ENCODE peak calls at places on chromosome 10, in ten cellular contexts. O, E, B, A, V, D, T, U, Y and Z are unnamed samples.

GRCh38 chr10:30029890-30030261 is 29.5 kb downstream of the JCAD start:
- DNase-seq in Y (no peak), A (no peak), V (no peak), O (no peak), U (no peak), D (no peak), T (no peak), E (no peak), B (no peak), Z (no peak)

GRCh38 chr10:112716924-112717348 is 233.1 kb upstream of the TCF7L2 start:
- DNase-seq in B (no peak), A (no peak), O (no peak), U (no peak), T (peak; percentile 76), V (peak; percentile 24), Y (no peak), E (no peak), D (no peak), Z (no peak)

GRCh38 chr10:11795101-11795920 is 27.8 kb upstream of the PROSER2 start:
- DNase-seq in B (no peak), Y (no peak), V (no peak), E (no peak), O (no peak), U (no peak), T (no peak), D (no peak), A (no peak), Z (no peak)

GRCh38 chr10:13219685-13220670 is 14.2 kb downstream of the UCMA start:
- DNase-seq in A (peak; percentile 46), E (no peak), B (no peak), O (no peak), Y (no peak), U (peak; percentile 61), T (peak; percentile 4), V (no peak), D (no peak), Z (no peak)

GRCh38 chr10:74922921-74923320 is 96.5 kb downstream of the KAT6B start:
- DNase-seq in U (no peak), D (no peak), V (no peak), B (no peak), Y (no peak), A (no peak), T (peak; percentile 50), O (no peak), E (no peak), Z (no peak)

GRCh38 chr10:52542891-52543290 is 228.8 kb downstream of the DKK1 start:
- DNase-seq in D (no peak), T (peak; percentile 45), E (no peak), O (no peak), V (no peak), U (no peak), B (no peak), Y (no peak), A (no peak), Z (no peak)

GRCh38 chr10:88243847-88244730 is 339.0 kb downstream of the RNLS start:
- DNase-seq in B (no peak), T (peak; percentile 96), E (no peak), O (no peak), Y (no peak), V (peak; percentile 84), A (no peak), U (no peak), D (no peak), Z (no peak)

GRCh38 chr10:60346661-60347060 is 43.0 kb downstream of the ANK3 start:
- DNase-seq in B (no peak), T (no peak), E (peak; percentile 64), Y (no peak), A (no peak), U (no peak), D (no peak), V (no peak), O (no peak), Z (no peak)

GRCh38 chr10:49620841-49621378 is 7.1 kb downstream of the CHAT start:
- DNase-seq in A (no peak), D (no peak), Y (no peak), T (no peak), E (no peak), B (no peak), U (no peak), O (no peak), V (no peak), Z (no peak)

GRCh38 chr10:114246679-114247305 is 7.7 kb downstream of the VWA2 start:
- DNase-seq in U (no peak), B (no peak), V (no peak), E (no peak), T (no peak), O (no peak), A (no peak), D (no peak), Y (no peak), Z (no peak)

GRCh38 chr10:18313626-18314025 is 173.4 kb downstream of the CACNB2 start:
- DNase-seq in T (no peak), V (no peak), A (no peak), D (no peak), O (no peak), Y (no peak), E (no peak), B (no peak), U (no peak), Z (no peak)

GRCh38 chr10:115082521-115082920 is 10.6 kb upstream of the ATRNL1 start:
- DNase-seq in E (no peak), D (no peak), A (no peak), B (peak; percentile 8), T (no peak), V (no peak), Y (no peak), U (no peak), O (no peak), Z (peak; percentile 3)

GRCh38 chr10:28535846-28536245 is 2.9 kb downstream of the WAC start:
- DNase-seq in T (no peak), U (no peak), O (no peak), A (no peak), D (no peak), V (no peak), E (no peak), B (no peak), Y (no peak), Z (no peak)

GRCh38 chr10:102641398-102641797 is 2.9 kb upstream of the TRIM8 start:
- DNase-seq in O (no peak), Y (no peak), E (no peak), B (no peak), V (no peak), T (no peak), U (no peak), D (no peak), A (no peak), Z (no peak)

GRCh38 chr10:24893127-24893526 is 59.3 kb downstream of the PRTFDC1 start:
- DNase-seq in U (no peak), Y (no peak), D (no peak), T (peak; percentile 53), E (no peak), O (no peak), V (no peak), A (no peak), B (no peak), Z (no peak)

GRCh38 chr10:78588194-78588811 is 480.5 kb upstream of the ZMIZ1 start:
- DNase-seq in B (no peak), A (no peak), Y (no peak), D (no peak), U (no peak), T (peak; percentile 99), V (peak; percentile 53), O (no peak), E (no peak), Z (peak; percentile 20)

GRCh38 chr10:91474009-91474408 is 63.9 kb downstream of the HECTD2 start:
- DNase-seq in D (no peak), T (no peak), B (no peak), Y (no peak), A (no peak), V (no peak), E (no peak), U (no peak), O (no peak), Z (no peak)

GRCh38 chr10:108465871-108466641 is 1301.5 kb upstream of the SORCS1 start:
- DNase-seq in T (no peak), U (no peak), D (no peak), Y (no peak), E (no peak), B (no peak), O (no peak), A (peak; percentile 9), V (peak; percentile 50), Z (no peak)

GRCh38 chr10:79387466-79387973 is 40.3 kb downstream of the PPIF start:
- DNase-seq in Y (no peak), V (no peak), B (no peak), O (no peak), D (no peak), A (no peak), E (no peak), T (no peak), U (no peak), Z (no peak)

GRCh38 chr10:69232736-69233135 is 12.6 kb downstream of the HKDC1 start:
- DNase-seq in E (no peak), Y (peak; percentile 14), T (no peak), U (no peak), O (no peak), V (no peak), D (peak; percentile 35), A (no peak), B (no peak), Z (no peak)

GRCh38 chr10:115117301-115117700 is 24.1 kb downstream of the ATRNL1 start:
- DNase-seq in Y (no peak), T (no peak), D (no peak), B (no peak), E (no peak), O (no peak), V (no peak), U (no peak), A (no peak), Z (no peak)

GRCh38 chr10:35635576-35635975 is 6.5 kb downstream of the FZD8 start:
- DNase-seq in V (no peak), B (no peak), T (peak; percentile 88), E (peak; percentile 84), D (no peak), A (no peak), O (no peak), U (peak; percentile 39), Y (peak; percentile 57), Z (no peak)

GRCh38 chr10:33304553-33304952 is 29.9 kb downstream of the NRP1 start:
- DNase-seq in V (no peak), A (no peak), Y (no peak), U (no peak), B (no peak), E (no peak), O (no peak), D (no peak), T (no peak), Z (no peak)

GRCh38 chr10:35218339-35218955 is 91.8 kb downstream of the CREM start:
- DNase-seq in D (peak; percentile 77), V (peak; percentile 89), Y (peak; percentile 89), T (peak; percentile 95), U (peak; percentile 62), O (peak; percentile 68), E (peak; percentile 93), A (no peak), B (peak; percentile 62), Z (peak; percentile 63)